ENCODE peak calls at places on chromosomes 6 and 20, in seven cellular contexts. One of them, this sample, is unnamed.

GRCh38 chr6:960356-960755 is 267.4 kb upstream of the EXOC2 start:
- DNase-seq in sciatic nerve: no peak
- DNase-seq in mucosa of gallbladder: no peak
- DNase-seq in NAMALWA: no peak
- DNase-seq in ELR: no peak
- DNase-seq in ovary: no peak
- DNase-seq in NCI-H2081: no peak
- DNase-seq in this sample: no peak

GRCh38 chr6:144615870-144616269 is 330.7 kb downstream of the UTRN start:
- DNase-seq in sciatic nerve: no peak
- DNase-seq in mucosa of gallbladder: no peak
- DNase-seq in NAMALWA: no peak
- DNase-seq in ELR: no peak
- DNase-seq in ovary: no peak
- DNase-seq in NCI-H2081: no peak
- DNase-seq in this sample: no peak

GRCh38 chr20:21336455-21337151 is 33.5 kb downstream of the XRN2 start:
- DNase-seq in sciatic nerve: no peak
- DNase-seq in mucosa of gallbladder: no peak
- DNase-seq in NAMALWA: no peak
- DNase-seq in ELR: no peak
- DNase-seq in ovary: no peak
- DNase-seq in NCI-H2081: no peak
- DNase-seq in this sample: no peak

GRCh38 chr6:26383624-26384417 is 913 bp downstream of the BTN2A2 start:
- DNase-seq in sciatic nerve: no peak
- DNase-seq in mucosa of gallbladder: no peak
- DNase-seq in NAMALWA: peak; percentile 29
- DNase-seq in ELR: peak; percentile 70
- DNase-seq in ovary: peak; percentile 28
- DNase-seq in NCI-H2081: no peak
- DNase-seq in this sample: no peak

GRCh38 chr6:28811873-28812272 is 111.9 kb downstream of the TRIM27 start:
- DNase-seq in sciatic nerve: no peak
- DNase-seq in mucosa of gallbladder: no peak
- DNase-seq in NAMALWA: peak; percentile 62
- DNase-seq in ELR: peak; percentile 74
- DNase-seq in ovary: no peak
- DNase-seq in NCI-H2081: no peak
- DNase-seq in this sample: peak; percentile 5

GRCh38 chr6:43096451-43097097 is 20.5 kb downstream of the PTK7 start:
- DNase-seq in sciatic nerve: no peak
- DNase-seq in mucosa of gallbladder: no peak
- DNase-seq in NAMALWA: peak; percentile 70
- DNase-seq in ELR: peak; percentile 84
- DNase-seq in ovary: no peak
- DNase-seq in NCI-H2081: no peak
- DNase-seq in this sample: no peak

GRCh38 chr6:73511796-73512195 is 9.0 kb downstream of the EEF1A1 start:
- DNase-seq in sciatic nerve: no peak
- DNase-seq in mucosa of gallbladder: no peak
- DNase-seq in NAMALWA: peak; percentile 59
- DNase-seq in ELR: no peak
- DNase-seq in ovary: no peak
- DNase-seq in NCI-H2081: no peak
- DNase-seq in this sample: no peak

GRCh38 chr6:126170875-126171489 is 168.9 kb upstream of the CENPW start:
- DNase-seq in sciatic nerve: no peak
- DNase-seq in mucosa of gallbladder: no peak
- DNase-seq in NAMALWA: peak; percentile 76
- DNase-seq in ELR: peak; percentile 64
- DNase-seq in ovary: no peak
- DNase-seq in NCI-H2081: no peak
- DNase-seq in this sample: peak; percentile 78

GRCh38 chr6:130425532-130425931 is 59.7 kb downstream of the TMEM200A start:
- DNase-seq in sciatic nerve: no peak
- DNase-seq in mucosa of gallbladder: no peak
- DNase-seq in NAMALWA: no peak
- DNase-seq in ELR: peak; percentile 65
- DNase-seq in ovary: no peak
- DNase-seq in NCI-H2081: no peak
- DNase-seq in this sample: no peak

GRCh38 chr6:76052314-76052713 is 20.1 kb downstream of the IMPG1 start:
- DNase-seq in sciatic nerve: no peak
- DNase-seq in mucosa of gallbladder: no peak
- DNase-seq in NAMALWA: no peak
- DNase-seq in ELR: no peak
- DNase-seq in ovary: no peak
- DNase-seq in NCI-H2081: no peak
- DNase-seq in this sample: no peak

GRCh38 chr6:19714415-19715165 is 122.6 kb upstream of the ID4 start:
- DNase-seq in sciatic nerve: no peak
- DNase-seq in mucosa of gallbladder: no peak
- DNase-seq in NAMALWA: no peak
- DNase-seq in ELR: no peak
- DNase-seq in ovary: no peak
- DNase-seq in NCI-H2081: no peak
- DNase-seq in this sample: no peak

GRCh38 chr6:113953346-113953745 is 17.6 kb downstream of the HDAC2 start:
- DNase-seq in sciatic nerve: no peak
- DNase-seq in mucosa of gallbladder: no peak
- DNase-seq in NAMALWA: no peak
- DNase-seq in ELR: peak; percentile 72
- DNase-seq in ovary: no peak
- DNase-seq in NCI-H2081: no peak
- DNase-seq in this sample: no peak